ENCODE peak calls at places on chromosomes 7 and 10, in six cellular contexts. I is SK-N-SH, D is H1, Z is GM12891, V is HepG2, G is GM12878. E is an unnamed sample.

GRCh38 chr7:20330797-20331230 is at the start of gene ITGB8:
- DNase-seq in I (peak; percentile 86), D (peak; percentile 81), Z (peak; percentile 23), V (no peak), G (no peak), E (peak; percentile 23)

GRCh38 chr10:86371691-86372090 is 5.1 kb upstream of the GRID1 start:
- DNase-seq in I (no peak), D (no peak), Z (no peak), V (no peak), G (no peak), E (no peak)

GRCh38 chr10:73991846-73992245 is 6.1 kb upstream of the VCL start:
- DNase-seq in I (no peak), D (peak; percentile 13), Z (peak; percentile 46), V (no peak), G (no peak), E (peak; percentile 48)

GRCh38 chr10:96532523-96532922 is 18.8 kb upstream of the TLL2 start:
- DNase-seq in I (no peak), D (no peak), Z (no peak), V (no peak), G (no peak), E (no peak)

GRCh38 chr10:59279476-59279875 is 82.9 kb downstream of the FAM13C start:
- DNase-seq in I (no peak), D (no peak), Z (no peak), V (no peak), G (no peak), E (no peak)

GRCh38 chr7:97075928-97076327 is 41.6 kb upstream of the SDHAF3 start:
- DNase-seq in I (no peak), D (no peak), Z (no peak), V (peak; percentile 25), G (no peak), E (no peak)

GRCh38 chr7:29921404-29922010 is 68.1 kb downstream of the SCRN1 start:
- DNase-seq in I (peak; percentile 81), D (peak; percentile 67), Z (peak; percentile 41), V (peak; percentile 52), G (peak; percentile 11), E (peak; percentile 13)

GRCh38 chr10:88989824-88990527 is 622 bp upstream of the FAS start:
- DNase-seq in I (no peak), D (no peak), Z (no peak), V (no peak), G (no peak), E (no peak)

GRCh38 chr10:110872145-110872983 is 636 bp downstream of the PDCD4 start:
- DNase-seq in I (peak; percentile 86), D (peak; percentile 82), Z (no peak), V (peak; percentile 69), G (no peak), E (no peak)

GRCh38 chr10:3773465-3774017 is 11.5 kb downstream of the KLF6 start:
- DNase-seq in I (no peak), D (no peak), Z (no peak), V (no peak), G (no peak), E (no peak)

GRCh38 chr7:110386914-110387313 is 704.0 kb upstream of the LRRN3 start:
- DNase-seq in I (no peak), D (no peak), Z (no peak), V (peak; percentile 57), G (no peak), E (no peak)

GRCh38 chr10:18224626-18225445 is 84.6 kb downstream of the CACNB2 start:
- DNase-seq in I (no peak), D (no peak), Z (no peak), V (no peak), G (no peak), E (no peak)

GRCh38 chr7:47601119-47601880 is 19.4 kb upstream of the TNS3 start:
- DNase-seq in I (no peak), D (no peak), Z (no peak), V (peak; percentile 40), G (no peak), E (no peak)

GRCh38 chr7:92667816-92668540 is 77.8 kb upstream of the FAM133B start:
- DNase-seq in I (no peak), D (no peak), Z (no peak), V (no peak), G (no peak), E (no peak)

GRCh38 chr7:49852619-49853462 is 79.4 kb downstream of the VWC2 start:
- DNase-seq in I (peak; percentile 68), D (peak; percentile 75), Z (peak; percentile 31), V (peak; percentile 39), G (no peak), E (peak; percentile 25)

GRCh38 chr10:3169271-3169670 is 3.3 kb downstream of the PITRM1 start:
- DNase-seq in I (no peak), D (no peak), Z (no peak), V (no peak), G (no peak), E (no peak)

GRCh38 chr7:42549866-42550485 is 313.0 kb upstream of the GLI3 start:
- DNase-seq in I (no peak), D (no peak), Z (no peak), V (no peak), G (no peak), E (no peak)

GRCh38 chr7:45105588-45106188 is 5.8 kb downstream of the TBRG4 start:
- DNase-seq in I (no peak), D (no peak), Z (no peak), V (no peak), G (no peak), E (no peak)

GRCh38 chr7:130393095-130393494 is 12.8 kb downstream of the CPA1 start:
- DNase-seq in I (no peak), D (no peak), Z (no peak), V (no peak), G (no peak), E (no peak)

GRCh38 chr7:67673861-67674260 is 677.2 kb downstream of the TYW1 start:
- DNase-seq in I (no peak), D (no peak), Z (no peak), V (no peak), G (no peak), E (no peak)

GRCh38 chr10:126930506-126931458 is 25.6 kb downstream of the DOCK1 start:
- DNase-seq in I (no peak), D (no peak), Z (no peak), V (no peak), G (no peak), E (no peak)

GRCh38 chr10:113047151-113047550 is 97.1 kb downstream of the TCF7L2 start:
- DNase-seq in I (no peak), D (no peak), Z (no peak), V (no peak), G (no peak), E (no peak)

GRCh38 chr10:128930422-128930821 is 536.6 kb upstream of the MGMT start:
- DNase-seq in I (no peak), D (no peak), Z (no peak), V (no peak), G (no peak), E (no peak)

DNA sequence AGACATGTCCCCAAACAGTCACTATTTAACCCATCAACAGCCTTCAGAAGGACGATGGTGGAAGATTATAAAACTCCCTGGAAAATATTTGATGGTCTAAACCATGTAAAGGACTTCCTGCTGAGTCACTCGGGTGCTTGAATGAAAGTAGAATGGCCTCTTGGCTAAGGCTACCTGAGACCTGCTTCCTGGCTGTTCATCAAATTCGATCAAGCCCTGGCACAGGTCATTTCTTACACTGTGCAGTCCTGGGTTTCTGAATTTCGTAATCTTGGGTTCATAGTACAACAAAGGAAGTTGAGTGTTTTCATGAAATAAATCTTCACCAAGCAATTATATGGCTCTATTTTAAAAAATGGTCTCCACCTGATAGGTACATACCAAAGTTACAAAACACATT is 260.3 kb upstream of the RNF32 start:
- DNase-seq in I (no peak), D (no peak), Z (no peak), V (peak; percentile 22), G (no peak), E (no peak)
- TF ChIP-seq POLR2AphosphoS5 in I (no peak), D (no peak), Z (no peak), V (no peak), G (no peak), E (no peak)

DNA sequence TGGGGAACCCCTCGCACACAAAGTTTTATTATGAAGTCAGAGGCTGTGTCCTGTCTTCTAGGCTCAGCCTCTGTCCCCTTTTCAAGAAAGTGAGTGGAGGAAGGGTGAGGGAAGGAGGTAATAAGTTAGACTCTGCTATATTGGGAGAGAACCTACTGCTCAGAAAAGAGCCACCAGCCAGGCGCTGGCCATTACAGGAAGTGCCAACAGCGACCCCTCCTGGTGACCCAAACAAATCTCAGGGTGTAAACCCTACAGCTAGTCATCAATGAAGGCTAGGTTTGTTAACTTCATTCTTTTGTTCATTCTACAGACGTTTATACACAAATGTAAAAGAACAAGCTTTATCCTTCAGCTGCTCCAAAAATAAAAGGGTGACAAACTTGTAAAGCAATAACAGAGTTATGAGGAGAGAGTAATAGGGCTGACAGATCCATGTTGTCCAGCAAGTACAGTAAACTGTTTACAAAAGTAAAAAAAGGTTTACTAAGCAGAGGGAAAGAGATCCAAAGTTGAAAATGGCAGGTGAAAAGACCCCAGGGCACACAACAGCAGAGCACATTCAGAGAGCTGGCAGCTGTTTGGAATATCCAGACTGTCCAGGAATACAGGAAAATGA is 82.7 kb downstream of the FAM204A start:
- DNase-seq in I (peak; percentile 47), D (peak; percentile 85), Z (no peak), V (peak; percentile 19), G (no peak), E (no peak)
- TF ChIP-seq TAF1 in I (no peak), D (no peak), Z (no peak), V (no peak), G (no peak), E (no peak)

GRCh38 chr10:71132321-71132810 is 80.0 kb upstream of the UNC5B start:
- DNase-seq in I (peak; percentile 45), D (no peak), Z (no peak), V (no peak), G (no peak), E (no peak)
- TF ChIP-seq POLR2AphosphoS5 in I (no peak), D (no peak), Z (no peak), V (no peak), G (no peak), E (no peak)

GRCh38 chr10:102423372-102423968 is 2.8 kb downstream of the FBXL15 start:
- DNase-seq in I (no peak), D (no peak), Z (no peak), V (no peak), G (no peak), E (no peak)

GRCh38 chr10:102421645-102422585 is 1.3 kb downstream of the FBXL15 start:
- DNase-seq in I (peak; percentile 33), D (peak; percentile 64), Z (no peak), V (peak; percentile 28), G (no peak), E (no peak)

GRCh38 chr10:102420810-102421644 is at the start of gene FBXL15:
- DNase-seq in I (peak; percentile 91), D (peak; percentile 98), Z (peak; percentile 97), V (peak; percentile 95), G (peak; percentile 89), E (peak; percentile 96)

GRCh38 chr10:102424145-102424544 is 3.5 kb downstream of the FBXL15 start:
- DNase-seq in I (no peak), D (no peak), Z (no peak), V (no peak), G (no peak), E (no peak)

DNA sequence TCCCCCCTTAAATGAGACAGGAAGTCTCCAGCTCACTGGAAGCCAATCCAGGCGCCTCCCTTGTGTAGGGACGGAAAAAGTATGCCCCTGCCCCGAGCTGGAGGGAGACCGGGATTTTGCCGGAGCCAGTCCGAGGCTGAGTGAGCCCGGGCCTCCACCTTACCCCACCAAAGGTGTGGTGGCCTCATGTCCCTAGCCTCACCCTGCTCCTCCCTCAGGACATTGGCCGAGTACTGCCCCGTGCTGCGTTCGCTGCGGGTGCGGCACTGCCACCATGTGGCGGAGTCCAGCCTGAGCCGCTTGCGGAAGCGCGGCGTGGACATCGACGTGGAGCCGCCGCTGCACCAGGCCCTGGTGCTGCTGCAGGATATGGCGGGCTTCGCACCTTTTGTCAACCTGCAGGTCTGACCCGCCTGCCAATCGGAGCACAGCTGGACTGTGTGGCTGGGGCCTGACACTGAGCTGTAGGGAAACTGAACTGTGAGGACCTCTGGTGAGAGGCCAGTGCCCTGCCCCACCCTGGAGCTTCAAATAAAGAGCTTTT is 2.0 kb downstream of the FBXL15 start:
- DNase-seq in I (peak; percentile 82), D (peak; percentile 89), Z (peak; percentile 65), V (peak; percentile 75), G (no peak), E (peak; percentile 72)
- TF ChIP-seq TAF1 in I (no peak), D (no peak), Z (no peak), V (peak; percentile 54), G (no peak), E (no peak)